ENCODE peak calls at places on chromosomes 6 and 20, in four cellular contexts. A is mesendoderm, P is H9, Z is IMR-90. J is an unnamed sample.

GRCh38 chr6:98775205-98775604 is 59.2 kb upstream of the POU3F2 start:
- DNase-seq in P (no peak), A (peak; percentile 43), Z (no peak), J (no peak)

GRCh38 chr20:48737463-48738093 is 90.2 kb downstream of the PREX1 start:
- DNase-seq in A (no peak), P (no peak), Z (no peak), J (no peak)

GRCh38 chr6:37741757-37742400 is 44.2 kb upstream of the MDGA1 start:
- DNase-seq in Z (no peak), P (peak; percentile 56), A (peak; percentile 71), J (peak; percentile 34)

GRCh38 chr6:159008656-159009288 is 8.8 kb upstream of the RSPH3 start:
- DNase-seq in Z (peak; percentile 28), A (peak; percentile 25), P (no peak), J (peak; percentile 38)

GRCh38 chr6:10621227-10621626 is 73.2 kb downstream of the C6orf52 start:
- DNase-seq in Z (no peak), P (no peak), A (no peak), J (no peak)

GRCh38 chr6:168782211-168782729 is 341.3 kb downstream of the SMOC2 start:
- DNase-seq in Z (no peak), A (no peak), P (no peak), J (no peak)

GRCh38 chr20:33789109-33789857 is 21.9 kb upstream of the CHMP4B start:
- DNase-seq in Z (peak; percentile 96), P (no peak), A (peak; percentile 34), J (peak; percentile 96)

GRCh38 chr6:1371933-1372332 is 17.4 kb upstream of the FOXF2 start:
- DNase-seq in P (no peak), A (no peak), Z (no peak), J (no peak)

GRCh38 chr6:28269492-28269891 is 2.5 kb downstream of the ZSCAN26 start:
- DNase-seq in A (peak; percentile 9), P (no peak), Z (peak; percentile 92), J (peak; percentile 85)

GRCh38 chr6:130841128-130841728 is 14.0 kb downstream of the SMLR1 start:
- DNase-seq in P (no peak), A (no peak), Z (peak; percentile 49), J (no peak)

GRCh38 chr6:38273325-38273724 is 366.4 kb downstream of the BTBD9 start:
- DNase-seq in Z (peak; percentile 71), P (no peak), A (no peak), J (peak; percentile 71)

GRCh38 chr6:73363537-73363875 is 1.0 kb downstream of the KHDC3L start:
- DNase-seq in P (no peak), Z (no peak), A (no peak), J (no peak)

GRCh38 chr6:45554596-45554995 is 176.9 kb upstream of the SUPT3H start:
- DNase-seq in Z (peak; percentile 19), P (no peak), A (no peak), J (peak; percentile 10)

GRCh38 chr20:56706867-56707360 is 77.8 kb downstream of the TFAP2C start:
- DNase-seq in P (no peak), A (no peak), Z (no peak), J (no peak)

GRCh38 chr6:149925253-149925973 is 2.5 kb upstream of the RAET1G start:
- DNase-seq in Z (no peak), A (no peak), P (no peak), J (peak; percentile 24)

GRCh38 chr6:159376443-159377182 is 207.4 kb downstream of the FNDC1 start:
- DNase-seq in Z (no peak), A (no peak), P (no peak), J (no peak)

GRCh38 chr20:48238326-48238725 is 453.0 kb upstream of the SULF2 start:
- DNase-seq in Z (peak; percentile 54), P (no peak), A (peak; percentile 49), J (peak; percentile 37)

GRCh38 chr20:6083926-6084325 is 30.1 kb upstream of the LRRN4 start:
- DNase-seq in A (no peak), P (no peak), Z (no peak), J (no peak)

GRCh38 chr6:135182993-135183531 is 2.0 kb downstream of the MYB start:
- DNase-seq in P (peak; percentile 63), A (peak; percentile 35), Z (no peak), J (no peak)

GRCh38 chr6:110813813-110814487 is 1.3 kb downstream of the CDK19 start:
- DNase-seq in Z (no peak), A (peak; percentile 56), P (no peak), J (peak; percentile 13)

GRCh38 chr20:35621560-35621946 is 5.9 kb downstream of the SPAG4 start:
- DNase-seq in A (peak; percentile 53), P (no peak), Z (no peak), J (no peak)

GRCh38 chr6:13486679-13487121 is 700 bp downstream of the GFOD1 start:
- DNase-seq in Z (peak; percentile 61), P (peak; percentile 53), A (peak; percentile 68), J (peak; percentile 83)

GRCh38 chr6:129046526-129046925 is 163.6 kb downstream of the LAMA2 start:
- DNase-seq in P (no peak), Z (no peak), A (no peak), J (peak; percentile 8)

GRCh38 chr6:53302678-53303360 is 45.9 kb downstream of the ELOVL5 start:
- DNase-seq in Z (peak; percentile 82), P (no peak), A (peak; percentile 55), J (peak; percentile 66)

GRCh38 chr6:54185885-54186284 is 74.6 kb downstream of the MLIP start:
- DNase-seq in P (no peak), Z (no peak), A (no peak), J (no peak)

GRCh38 chr6:116059713-116060571 is 749 bp downstream of the FRK start:
- DNase-seq in Z (no peak), A (no peak), P (no peak), J (no peak)

DNA sequence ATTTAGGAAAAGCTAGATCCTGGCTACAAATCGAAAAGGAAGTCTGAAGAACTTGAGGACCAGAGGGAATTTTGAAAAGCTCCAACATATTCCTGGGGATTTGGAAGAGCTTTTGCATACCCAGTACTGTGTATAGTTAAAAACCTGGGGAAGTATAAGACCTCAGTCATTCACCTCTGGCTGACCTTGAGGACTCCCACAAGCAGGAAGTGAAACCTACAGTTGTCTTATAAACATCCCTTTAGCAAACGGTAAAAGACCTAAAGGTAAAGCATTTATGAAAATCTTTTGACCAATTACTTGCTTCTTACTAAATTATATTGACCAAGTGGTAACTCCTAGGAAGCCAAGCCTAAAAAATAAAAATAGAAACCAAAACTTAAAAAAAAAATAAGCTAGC is 175.0 kb downstream of the HAO1 start:
- DNase-seq in P (no peak), Z (no peak), A (no peak), J (no peak)
- H3K4ac ChIP-seq in P (no peak overlapping the region), Z (no peak overlapping the region), A (no peak overlapping the region), J (no peak overlapping the region)

GRCh38 chr20:24627291-24627690 is 157.9 kb downstream of the SYNDIG1 start:
- DNase-seq in Z (no peak), A (no peak), P (no peak), J (no peak)
- H3K4ac ChIP-seq in Z (no peak overlapping the region), A (no peak overlapping the region), P (no peak overlapping the region), J (no peak overlapping the region)

DNA sequence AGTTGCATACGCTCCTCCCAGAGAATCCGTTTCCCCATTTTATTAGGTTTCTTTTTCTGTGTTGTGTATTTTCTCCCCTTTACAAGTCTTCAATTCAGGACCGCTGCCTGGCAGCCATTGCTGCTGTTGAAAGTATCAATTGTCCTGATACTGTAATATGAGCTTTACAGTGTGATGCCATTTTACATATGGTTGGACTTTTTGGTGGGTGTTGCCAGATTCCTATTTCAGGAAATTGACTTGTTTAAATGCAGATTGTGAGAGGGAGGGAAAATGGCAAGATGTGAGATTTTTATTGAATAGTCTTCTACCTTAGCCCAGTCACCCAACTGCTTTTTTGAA is 1.2 kb downstream of the PANK2 start:
- DNase-seq in P (no peak), Z (peak; percentile 56), A (no peak), J (peak; percentile 52)
- H3K4ac ChIP-seq in P (no peak overlapping the region), Z (peak overlapping the region; percentile 90), A (peak overlapping the region; percentile 98), J (no peak overlapping the region)

DNA sequence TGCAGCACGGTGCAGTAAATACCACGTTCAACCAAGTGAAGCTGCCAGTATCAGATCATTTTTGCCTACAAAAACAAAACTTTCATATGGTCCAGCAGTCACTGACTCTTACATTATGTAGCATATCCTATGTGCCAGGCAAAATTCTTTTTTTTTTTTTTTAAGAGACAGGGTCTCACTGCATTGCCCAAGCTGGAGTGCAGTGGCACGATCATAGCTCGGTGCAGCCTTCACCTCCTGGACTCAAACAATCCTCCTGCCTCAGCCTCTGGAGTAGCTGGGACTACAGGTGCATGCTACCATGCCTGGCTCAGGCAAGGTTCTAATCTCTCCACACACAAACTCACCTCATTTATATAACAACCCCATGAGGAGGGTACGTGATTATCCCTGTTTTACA is 208.6 kb upstream of the JARID2 start:
- DNase-seq in Z (no peak), A (no peak), P (no peak), J (no peak)
- H3K4ac ChIP-seq in Z (no peak overlapping the region), A (peak overlapping the region; percentile 93), P (no peak overlapping the region), J (no peak overlapping the region)

GRCh38 chr20:50153153-50153499 is 397 bp downstream of the PEDS1 start:
- DNase-seq in Z (no peak), P (no peak), A (peak; percentile 65), J (no peak)

GRCh38 chr20:50153500-50154377 is at the start of gene PEDS1:
- DNase-seq in A (peak; percentile 94), Z (peak; percentile 90), P (peak; percentile 88), J (peak; percentile 92)

GRCh38 chr20:50149481-50150254 is 3.9 kb downstream of the PEDS1 start:
- DNase-seq in Z (no peak), A (no peak), P (no peak), J (no peak)

GRCh38 chr20:50151034-50151743 is 2.3 kb downstream of the PEDS1 start:
- DNase-seq in Z (no peak), A (peak; percentile 86), P (no peak), J (peak; percentile 38)

GRCh38 chr20:50152394-50153152 is 950 bp downstream of the PEDS1 start:
- DNase-seq in Z (no peak), A (peak; percentile 69), P (no peak), J (no peak)
- H3K4ac ChIP-seq in Z (peak overlapping the region; percentile 85), A (peak overlapping the region; percentile 17), P (no peak overlapping the region), J (peak overlapping the region; percentile 99)

GRCh38 chr6:134173936-134174789 is 121.7 kb upstream of the SLC2A12 start:
- DNase-seq in P (peak; percentile 76), Z (peak; percentile 83), A (peak; percentile 88), J (peak; percentile 90)
- H3K4ac ChIP-seq in P (no peak overlapping the region), Z (peak overlapping the region; percentile 61), A (no peak overlapping the region), J (no peak overlapping the region)

GRCh38 chr6:3421763-3422456 is 34.9 kb downstream of the SLC22A23 start:
- DNase-seq in P (no peak), A (no peak), Z (peak; percentile 62), J (peak; percentile 56)

GRCh38 chr6:3422457-3422816 is 34.4 kb downstream of the SLC22A23 start:
- DNase-seq in P (no peak), A (no peak), Z (no peak), J (no peak)

GRCh38 chr6:3425574-3425973 is 31.3 kb downstream of the SLC22A23 start:
- DNase-seq in A (no peak), P (no peak), Z (no peak), J (no peak)

GRCh38 chr6:3424185-3424927 is 32.5 kb downstream of the SLC22A23 start:
- DNase-seq in A (no peak), P (no peak), Z (no peak), J (no peak)

GRCh38 chr6:3423439-3424184 is 33.2 kb downstream of the SLC22A23 start:
- DNase-seq in P (peak; percentile 80), A (peak; percentile 73), Z (no peak), J (no peak)
- H3K4ac ChIP-seq in P (no peak overlapping the region), A (no peak overlapping the region), Z (no peak overlapping the region), J (no peak overlapping the region)

J was measured in mesenchymal stem cell.